ENCODE peak calls at places on chromosome 2, in six cellular contexts. One of them, this sample, is unnamed.

GRCh38 chr2:53960476-53960875 is 10.3 kb downstream of the PSME4 start:
- DNase-seq in GM23338: no peak
- DNase-seq in sigmoid colon: no peak
- DNase-seq in thoracic aorta: no peak
- DNase-seq in fibroblast of villous mesenchyme: no peak
- DNase-seq in astrocyte of the spinal cord: no peak
- DNase-seq in this sample: no peak

GRCh38 chr2:238021327-238021726 is 39.5 kb upstream of the SCLY start:
- DNase-seq in GM23338: no peak
- DNase-seq in sigmoid colon: no peak
- DNase-seq in thoracic aorta: no peak
- DNase-seq in fibroblast of villous mesenchyme: no peak
- DNase-seq in astrocyte of the spinal cord: no peak
- DNase-seq in this sample: no peak

GRCh38 chr2:180145163-180145562 is 138.1 kb upstream of the CWC22 start:
- DNase-seq in GM23338: peak; percentile 26
- DNase-seq in sigmoid colon: no peak
- DNase-seq in thoracic aorta: no peak
- DNase-seq in fibroblast of villous mesenchyme: no peak
- DNase-seq in astrocyte of the spinal cord: no peak
- DNase-seq in this sample: no peak

GRCh38 chr2:34096552-34097171 is 497.6 kb upstream of the FAM98A start:
- DNase-seq in GM23338: peak; percentile 82
- DNase-seq in sigmoid colon: no peak
- DNase-seq in thoracic aorta: no peak
- DNase-seq in fibroblast of villous mesenchyme: peak; percentile 48
- DNase-seq in astrocyte of the spinal cord: peak; percentile 75
- DNase-seq in this sample: peak; percentile 28

GRCh38 chr2:8456149-8457091 is 225.4 kb upstream of the ID2 start:
- DNase-seq in GM23338: peak; percentile 20
- DNase-seq in sigmoid colon: peak; percentile 54
- DNase-seq in thoracic aorta: no peak
- DNase-seq in fibroblast of villous mesenchyme: no peak
- DNase-seq in astrocyte of the spinal cord: no peak
- DNase-seq in this sample: no peak

GRCh38 chr2:78766459-78766858 is 259.0 kb upstream of the REG3G start:
- DNase-seq in GM23338: no peak
- DNase-seq in sigmoid colon: no peak
- DNase-seq in thoracic aorta: no peak
- DNase-seq in fibroblast of villous mesenchyme: no peak
- DNase-seq in astrocyte of the spinal cord: no peak
- DNase-seq in this sample: no peak

GRCh38 chr2:96531872-96532505 is 4.6 kb upstream of the ARID5A start:
- DNase-seq in GM23338: peak; percentile 87
- DNase-seq in sigmoid colon: peak; percentile 99
- DNase-seq in thoracic aorta: peak; percentile 98
- DNase-seq in fibroblast of villous mesenchyme: peak; percentile 99
- DNase-seq in astrocyte of the spinal cord: peak; percentile 99
- DNase-seq in this sample: peak; percentile 99

GRCh38 chr2:216855079-216855478 is 4.8 kb downstream of the TNP1 start:
- DNase-seq in GM23338: no peak
- DNase-seq in sigmoid colon: no peak
- DNase-seq in thoracic aorta: no peak
- DNase-seq in fibroblast of villous mesenchyme: no peak
- DNase-seq in astrocyte of the spinal cord: no peak
- DNase-seq in this sample: no peak

GRCh38 chr2:61460168-61460567 is 10.7 kb downstream of the USP34 start:
- DNase-seq in GM23338: no peak
- DNase-seq in sigmoid colon: no peak
- DNase-seq in thoracic aorta: no peak
- DNase-seq in fibroblast of villous mesenchyme: peak; percentile 87
- DNase-seq in astrocyte of the spinal cord: peak; percentile 65
- DNase-seq in this sample: peak; percentile 58

GRCh38 chr2:68708629-68709028 is 26.0 kb upstream of the ARHGAP25 start:
- DNase-seq in GM23338: no peak
- DNase-seq in sigmoid colon: no peak
- DNase-seq in thoracic aorta: no peak
- DNase-seq in fibroblast of villous mesenchyme: no peak
- DNase-seq in astrocyte of the spinal cord: no peak
- DNase-seq in this sample: no peak

GRCh38 chr2:9982248-9982647 is 30.8 kb downstream of the GRHL1 start:
- DNase-seq in GM23338: no peak
- DNase-seq in sigmoid colon: no peak
- DNase-seq in thoracic aorta: no peak
- DNase-seq in fibroblast of villous mesenchyme: peak; percentile 67
- DNase-seq in astrocyte of the spinal cord: peak; percentile 74
- DNase-seq in this sample: peak; percentile 81

GRCh38 chr2:237291138-237291792 is 122.7 kb downstream of the COL6A3 start:
- DNase-seq in GM23338: peak; percentile 42
- DNase-seq in sigmoid colon: peak; percentile 99
- DNase-seq in thoracic aorta: peak; percentile 90
- DNase-seq in fibroblast of villous mesenchyme: peak; percentile 100
- DNase-seq in astrocyte of the spinal cord: peak; percentile 100
- DNase-seq in this sample: peak; percentile 96

GRCh38 chr2:143117225-143117624 is 12.0 kb upstream of the ARHGAP15 start:
- DNase-seq in GM23338: no peak
- DNase-seq in sigmoid colon: no peak
- DNase-seq in thoracic aorta: no peak
- DNase-seq in fibroblast of villous mesenchyme: no peak
- DNase-seq in astrocyte of the spinal cord: no peak
- DNase-seq in this sample: no peak

GRCh38 chr2:159399716-159400525 is 113.4 kb upstream of the WDSUB1 start:
- DNase-seq in GM23338: no peak
- DNase-seq in sigmoid colon: no peak
- DNase-seq in thoracic aorta: no peak
- DNase-seq in fibroblast of villous mesenchyme: peak; percentile 70
- DNase-seq in astrocyte of the spinal cord: no peak
- DNase-seq in this sample: peak; percentile 53

GRCh38 chr2:28360066-28360741 is 32.5 kb upstream of the FOSL2 start:
- DNase-seq in GM23338: no peak
- DNase-seq in sigmoid colon: no peak
- DNase-seq in thoracic aorta: no peak
- DNase-seq in fibroblast of villous mesenchyme: peak; percentile 28
- DNase-seq in astrocyte of the spinal cord: no peak
- DNase-seq in this sample: no peak

GRCh38 chr2:201860541-201861154 is 54.3 kb downstream of the CDK15 start:
- DNase-seq in GM23338: peak; percentile 89
- DNase-seq in sigmoid colon: peak; percentile 68
- DNase-seq in thoracic aorta: no peak
- DNase-seq in fibroblast of villous mesenchyme: peak; percentile 84
- DNase-seq in astrocyte of the spinal cord: peak; percentile 88
- DNase-seq in this sample: no peak

GRCh38 chr2:28274911-28275685 is 117.6 kb upstream of the FOSL2 start:
- DNase-seq in GM23338: no peak
- DNase-seq in sigmoid colon: no peak
- DNase-seq in thoracic aorta: no peak
- DNase-seq in fibroblast of villous mesenchyme: peak; percentile 96
- DNase-seq in astrocyte of the spinal cord: peak; percentile 97
- DNase-seq in this sample: peak; percentile 84

GRCh38 chr2:152466041-152466440 is 131.1 kb downstream of the FMNL2 start:
- DNase-seq in GM23338: no peak
- DNase-seq in sigmoid colon: no peak
- DNase-seq in thoracic aorta: no peak
- DNase-seq in fibroblast of villous mesenchyme: peak; percentile 89
- DNase-seq in astrocyte of the spinal cord: no peak
- DNase-seq in this sample: no peak

GRCh38 chr2:192197387-192197786 is 2.7 kb upstream of the TMEFF2 start:
- DNase-seq in GM23338: no peak
- DNase-seq in sigmoid colon: no peak
- DNase-seq in thoracic aorta: no peak
- DNase-seq in fibroblast of villous mesenchyme: no peak
- DNase-seq in astrocyte of the spinal cord: peak; percentile 28
- DNase-seq in this sample: no peak
- H3K4me3 ChIP-seq in GM23338: no peak overlapping the region
- H3K4me3 ChIP-seq in sigmoid colon: no peak overlapping the region
- H3K4me3 ChIP-seq in thoracic aorta: no peak overlapping the region
- H3K4me3 ChIP-seq in fibroblast of villous mesenchyme: no peak overlapping the region
- H3K4me3 ChIP-seq in astrocyte of the spinal cord: no peak overlapping the region
- H3K4me3 ChIP-seq in this sample: no peak overlapping the region

GRCh38 chr2:120949957-120950590 is 214.4 kb downstream of the GLI2 start:
- DNase-seq in GM23338: no peak
- DNase-seq in sigmoid colon: no peak
- DNase-seq in thoracic aorta: no peak
- DNase-seq in fibroblast of villous mesenchyme: no peak
- DNase-seq in astrocyte of the spinal cord: peak; percentile 47
- DNase-seq in this sample: no peak

GRCh38 chr2:120947327-120947726 is 211.7 kb downstream of the GLI2 start:
- DNase-seq in GM23338: no peak
- DNase-seq in sigmoid colon: no peak
- DNase-seq in thoracic aorta: no peak
- DNase-seq in fibroblast of villous mesenchyme: no peak
- DNase-seq in astrocyte of the spinal cord: no peak
- DNase-seq in this sample: no peak

GRCh38 chr2:120948662-120949011 is 213.0 kb downstream of the GLI2 start:
- DNase-seq in GM23338: no peak
- DNase-seq in sigmoid colon: no peak
- DNase-seq in thoracic aorta: no peak
- DNase-seq in fibroblast of villous mesenchyme: no peak
- DNase-seq in astrocyte of the spinal cord: no peak
- DNase-seq in this sample: no peak

GRCh38 chr2:120947982-120948661 is 212.5 kb downstream of the GLI2 start:
- DNase-seq in GM23338: no peak
- DNase-seq in sigmoid colon: no peak
- DNase-seq in thoracic aorta: no peak
- DNase-seq in fibroblast of villous mesenchyme: no peak
- DNase-seq in astrocyte of the spinal cord: no peak
- DNase-seq in this sample: no peak

DNA sequence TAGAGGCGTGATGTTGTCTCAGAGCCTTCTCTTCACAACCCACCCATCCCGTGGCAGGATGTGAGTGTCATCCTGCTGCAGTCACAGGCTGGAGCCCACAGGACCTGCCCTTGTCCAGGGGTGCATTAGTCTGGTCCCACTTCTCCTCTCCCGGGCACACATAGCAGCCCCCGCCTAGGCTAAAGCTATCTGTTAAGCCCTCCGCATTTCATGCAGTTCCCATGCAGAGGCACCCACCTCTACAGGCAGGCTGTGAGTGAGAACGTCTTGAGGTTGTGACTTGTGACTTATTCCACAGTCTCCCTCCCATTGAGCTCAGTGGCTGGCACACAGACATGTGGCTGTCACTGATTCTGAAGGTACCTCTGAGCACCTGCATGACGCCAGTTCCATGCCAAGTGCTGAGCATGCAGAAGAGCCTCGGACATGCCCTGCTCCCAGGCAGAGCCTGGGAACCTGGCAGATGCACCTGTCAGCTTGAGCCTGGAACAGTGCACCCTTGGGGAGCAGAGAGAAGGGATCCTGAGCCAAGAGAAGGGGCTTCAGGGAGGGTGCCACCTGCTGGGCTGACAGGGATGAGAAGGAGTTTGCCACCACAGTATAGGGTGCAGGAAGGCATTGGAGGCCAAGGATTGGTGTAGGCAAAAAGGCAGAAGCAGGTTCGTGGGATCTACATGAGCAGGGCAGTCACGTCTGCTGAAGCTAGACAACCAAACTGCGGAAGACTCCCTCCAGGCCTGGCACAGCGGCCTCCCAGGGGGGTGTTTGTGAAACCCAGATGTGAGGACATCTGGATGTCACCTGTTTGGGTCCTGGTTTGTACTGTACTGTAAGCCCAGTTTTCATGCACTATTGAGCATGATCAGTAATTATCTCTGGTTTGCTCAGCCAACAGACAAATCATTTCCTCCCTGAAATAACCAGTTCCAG is 213.6 kb downstream of the GLI2 start:
- DNase-seq in GM23338: peak; percentile 28
- DNase-seq in sigmoid colon: no peak
- DNase-seq in thoracic aorta: no peak
- DNase-seq in fibroblast of villous mesenchyme: peak; percentile 13
- DNase-seq in astrocyte of the spinal cord: no peak
- DNase-seq in this sample: no peak
- TF ChIP-seq CTCF in GM23338: peak; percentile 22
- TF ChIP-seq CTCF in sigmoid colon: no peak
- TF ChIP-seq CTCF in thoracic aorta: no peak
- TF ChIP-seq CTCF in fibroblast of villous mesenchyme: peak; percentile 45
- TF ChIP-seq CTCF in astrocyte of the spinal cord: peak; percentile 26
- TF ChIP-seq CTCF in this sample: peak; percentile 40

DNA sequence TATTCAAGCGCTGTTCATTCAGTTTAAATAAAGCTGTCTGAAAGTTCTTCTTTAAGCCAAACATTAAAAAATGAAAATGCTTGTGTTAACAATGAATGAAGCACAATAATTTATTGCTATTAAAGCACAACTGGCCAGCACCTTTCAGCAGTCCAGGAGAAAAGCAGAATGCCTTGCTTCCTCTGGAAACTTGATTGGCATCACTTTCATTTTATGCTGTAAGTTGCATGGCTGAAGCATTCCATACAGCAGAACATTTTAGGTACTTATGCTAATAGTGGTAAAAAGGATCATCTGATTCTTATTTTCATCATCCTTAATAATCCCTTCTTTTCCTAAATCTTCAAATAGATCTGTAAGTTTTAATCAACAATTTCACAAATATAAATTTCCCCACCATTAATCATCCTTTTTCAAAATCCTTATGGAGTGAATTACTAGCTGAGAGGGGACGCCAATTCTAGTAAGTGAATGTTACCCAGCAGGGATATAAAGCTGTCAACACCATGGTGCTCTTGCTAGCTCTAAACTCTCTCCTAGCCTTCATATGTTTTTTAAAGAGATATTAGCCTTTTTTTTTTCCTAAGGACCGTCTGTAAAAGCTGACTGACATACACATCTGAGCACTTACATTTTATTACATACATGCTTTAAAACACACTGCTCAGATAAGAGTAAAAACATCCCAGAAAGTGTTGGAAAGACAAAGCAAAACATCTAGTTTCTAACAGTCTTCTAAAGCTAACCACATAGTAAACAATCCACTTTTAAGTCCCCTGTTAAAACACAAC is 5.3 kb downstream of the SATB2 start:
- DNase-seq in GM23338: no peak
- DNase-seq in sigmoid colon: no peak
- DNase-seq in thoracic aorta: no peak
- DNase-seq in fibroblast of villous mesenchyme: no peak
- DNase-seq in astrocyte of the spinal cord: no peak
- DNase-seq in this sample: no peak
- H3K4me3 ChIP-seq in GM23338: no peak overlapping the region
- H3K4me3 ChIP-seq in sigmoid colon: no peak overlapping the region
- H3K4me3 ChIP-seq in thoracic aorta: no peak overlapping the region
- H3K4me3 ChIP-seq in fibroblast of villous mesenchyme: no peak overlapping the region
- H3K4me3 ChIP-seq in astrocyte of the spinal cord: no peak overlapping the region
- H3K4me3 ChIP-seq in this sample: no peak overlapping the region

DNA sequence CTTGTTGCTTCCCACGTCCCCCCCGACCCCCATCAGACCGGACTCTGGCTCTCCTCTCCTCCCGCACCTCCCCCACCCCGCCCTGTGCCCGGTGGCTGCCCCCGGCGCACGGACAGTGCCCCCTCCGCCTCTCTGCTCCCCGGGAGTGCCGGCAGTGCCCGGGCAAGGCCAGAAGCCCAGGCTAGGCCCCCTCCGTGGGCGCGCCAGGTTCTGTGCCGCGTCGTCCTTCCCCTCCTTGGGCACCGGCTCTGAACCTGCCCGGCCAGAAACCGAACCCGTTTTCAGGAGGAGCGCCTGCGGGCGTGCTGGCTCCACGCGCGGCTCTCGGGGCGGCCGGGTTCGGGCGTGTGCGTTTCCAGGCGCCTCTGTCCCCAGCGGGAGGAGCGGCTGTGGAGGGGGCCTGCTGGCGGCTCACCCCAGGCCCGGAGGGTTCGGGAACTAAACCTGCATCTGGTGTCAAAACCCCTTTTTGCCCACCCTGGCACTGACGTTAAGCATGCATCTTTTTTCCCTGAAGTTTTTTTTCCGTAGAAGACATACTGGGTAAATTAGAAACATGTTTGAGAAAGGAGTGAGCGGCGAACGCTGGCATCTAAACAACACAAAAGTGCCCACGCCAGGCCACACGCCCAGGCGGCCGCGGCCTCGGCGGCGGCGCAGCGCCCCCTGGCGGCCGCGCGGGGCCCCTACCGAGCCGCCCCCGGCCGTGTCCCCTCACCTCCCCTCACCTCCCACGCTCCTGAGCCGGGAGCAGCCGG is 123.9 kb upstream of the SLC1A4 start:
- DNase-seq in GM23338: peak; percentile 73
- DNase-seq in sigmoid colon: peak; percentile 84
- DNase-seq in thoracic aorta: no peak
- DNase-seq in fibroblast of villous mesenchyme: peak; percentile 60
- DNase-seq in astrocyte of the spinal cord: peak; percentile 51
- DNase-seq in this sample: no peak
- TF ChIP-seq CTCF in GM23338: peak; percentile 36
- TF ChIP-seq CTCF in sigmoid colon: peak; percentile 24
- TF ChIP-seq CTCF in thoracic aorta: peak; percentile 68
- TF ChIP-seq CTCF in fibroblast of villous mesenchyme: no peak
- TF ChIP-seq CTCF in astrocyte of the spinal cord: peak; percentile 46
- TF ChIP-seq CTCF in this sample: peak; percentile 35

This sample was measured in AG09309.